ENCODE peak calls at places on chromosomes 3 and 15, in six cellular contexts. One of them, this sample, is unnamed.

GRCh38 chr3:197001972-197002700 is 27.5 kb downstream of the MELTF start:
- DNase-seq in HEK293T: no peak
- DNase-seq in choroid plexus epithelial cell: peak
- DNase-seq in cardiac muscle cell: no peak
- DNase-seq in mucosa of gallbladder: no peak
- DNase-seq in KBM-7: no peak
- DNase-seq in this sample: no peak

GRCh38 chr3:13711911-13712650 is 163.2 kb downstream of the FBLN2 start:
- DNase-seq in HEK293T: no peak
- DNase-seq in mucosa of gallbladder: peak
- DNase-seq in choroid plexus epithelial cell: no peak
- DNase-seq in cardiac muscle cell: no peak
- DNase-seq in KBM-7: no peak
- DNase-seq in this sample: no peak

GRCh38 chr3:128545120-128545752 is 52.2 kb upstream of the GATA2 start:
- DNase-seq in mucosa of gallbladder: no peak
- DNase-seq in choroid plexus epithelial cell: no peak
- DNase-seq in HEK293T: no peak
- DNase-seq in KBM-7: no peak
- DNase-seq in cardiac muscle cell: no peak
- DNase-seq in this sample: no peak

GRCh38 chr3:173742491-173742890 is 344.9 kb downstream of the NLGN1 start:
- DNase-seq in mucosa of gallbladder: no peak
- DNase-seq in choroid plexus epithelial cell: no peak
- DNase-seq in KBM-7: no peak
- DNase-seq in cardiac muscle cell: no peak
- DNase-seq in HEK293T: no peak
- DNase-seq in this sample: no peak

GRCh38 chr15:37893309-37893708 is 41.1 kb upstream of the TMCO5A start:
- DNase-seq in KBM-7: no peak
- DNase-seq in cardiac muscle cell: no peak
- DNase-seq in choroid plexus epithelial cell: no peak
- DNase-seq in mucosa of gallbladder: peak
- DNase-seq in HEK293T: no peak
- DNase-seq in this sample: no peak

GRCh38 chr3:14007006-14007405 is 117.7 kb downstream of the CHCHD4 start:
- DNase-seq in cardiac muscle cell: no peak
- DNase-seq in mucosa of gallbladder: no peak
- DNase-seq in choroid plexus epithelial cell: no peak
- DNase-seq in KBM-7: peak
- DNase-seq in HEK293T: no peak
- DNase-seq in this sample: no peak

GRCh38 chr3:58411851-58412830 is 21.5 kb downstream of the PDHB start:
- DNase-seq in KBM-7: no peak
- DNase-seq in HEK293T: no peak
- DNase-seq in cardiac muscle cell: peak
- DNase-seq in choroid plexus epithelial cell: no peak
- DNase-seq in mucosa of gallbladder: no peak
- DNase-seq in this sample: no peak

GRCh38 chr3:17302774-17303173 is 418.0 kb downstream of the PLCL2 start:
- DNase-seq in choroid plexus epithelial cell: peak
- DNase-seq in KBM-7: no peak
- DNase-seq in HEK293T: no peak
- DNase-seq in mucosa of gallbladder: no peak
- DNase-seq in cardiac muscle cell: no peak
- DNase-seq in this sample: no peak

GRCh38 chr3:153357436-153357835 is 195.4 kb downstream of the RAP2B start:
- DNase-seq in KBM-7: no peak
- DNase-seq in mucosa of gallbladder: no peak
- DNase-seq in cardiac muscle cell: no peak
- DNase-seq in HEK293T: no peak
- DNase-seq in choroid plexus epithelial cell: no peak
- DNase-seq in this sample: no peak

GRCh38 chr15:67171471-67171870 is 83.0 kb downstream of the AAGAB start:
- DNase-seq in KBM-7: no peak
- DNase-seq in mucosa of gallbladder: no peak
- DNase-seq in cardiac muscle cell: no peak
- DNase-seq in HEK293T: no peak
- DNase-seq in choroid plexus epithelial cell: no peak
- DNase-seq in this sample: no peak

GRCh38 chr15:86139828-86140227 is 60.2 kb downstream of the AGBL1 start:
- DNase-seq in cardiac muscle cell: no peak
- DNase-seq in KBM-7: peak
- DNase-seq in HEK293T: peak
- DNase-seq in mucosa of gallbladder: no peak
- DNase-seq in choroid plexus epithelial cell: no peak
- DNase-seq in this sample: no peak

GRCh38 chr15:56749982-56750381 is 16.7 kb upstream of the ZNF280D start:
- DNase-seq in KBM-7: no peak
- DNase-seq in HEK293T: no peak
- DNase-seq in cardiac muscle cell: no peak
- DNase-seq in mucosa of gallbladder: no peak
- DNase-seq in choroid plexus epithelial cell: peak
- DNase-seq in this sample: no peak

GRCh38 chr3:58041826-58042324 is 33.7 kb downstream of the FLNB start:
- DNase-seq in HEK293T: no peak
- DNase-seq in mucosa of gallbladder: no peak
- DNase-seq in KBM-7: no peak
- DNase-seq in choroid plexus epithelial cell: peak
- DNase-seq in cardiac muscle cell: no peak
- DNase-seq in this sample: no peak

GRCh38 chr3:161770532-161771386 is 274.2 kb downstream of the OTOL1 start:
- DNase-seq in HEK293T: no peak
- DNase-seq in mucosa of gallbladder: no peak
- DNase-seq in cardiac muscle cell: no peak
- DNase-seq in KBM-7: peak
- DNase-seq in choroid plexus epithelial cell: peak
- DNase-seq in this sample: no peak

GRCh38 chr3:3295586-3295985 is 116.1 kb upstream of the CRBN start:
- DNase-seq in HEK293T: no peak
- DNase-seq in choroid plexus epithelial cell: no peak
- DNase-seq in mucosa of gallbladder: no peak
- DNase-seq in KBM-7: no peak
- DNase-seq in cardiac muscle cell: no peak
- DNase-seq in this sample: no peak

GRCh38 chr3:133376805-133377204 is 23.1 kb upstream of the BFSP2 start:
- DNase-seq in HEK293T: no peak
- DNase-seq in choroid plexus epithelial cell: no peak
- DNase-seq in mucosa of gallbladder: no peak
- DNase-seq in KBM-7: peak
- DNase-seq in cardiac muscle cell: no peak
- DNase-seq in this sample: no peak